ENCODE peak calls at places on chromosomes 5 and 9, in nine cellular contexts. F is astrocyte, E is BJ, X is H9, C is GM13976, A is K562, P is neural crest cell, S is GM23338, B is psoas muscle. M is an unnamed sample.

GRCh38 chr5:32329395-32329834 is 16.7 kb upstream of the MTMR12 start:
- DNase-seq in C (peak), A (peak), P (peak), X (peak), E (no peak), S (peak), F (peak), B (peak), M (peak)

GRCh38 chr5:138445547-138446271 is 6.9 kb downstream of the REEP2 start:
- DNase-seq in E (no peak), B (no peak), P (no peak), S (no peak), A (peak), C (no peak), X (no peak), F (no peak), M (no peak)

GRCh38 chr5:1734908-1735289 is 64.7 kb downstream of the MRPL36 start:
- DNase-seq in P (no peak), A (no peak), B (no peak), X (peak), E (no peak), S (no peak), C (no peak), F (no peak), M (no peak)

GRCh38 chr5:139294372-139295165 is 1.0 kb downstream of the MATR3 start:
- DNase-seq in S (peak), F (peak), X (no peak), P (peak), A (peak), E (no peak), B (peak), C (peak), M (peak)

GRCh38 chr5:74441616-74442015 is 198.9 kb downstream of the ENC1 start:
- DNase-seq in X (no peak), S (no peak), A (no peak), F (no peak), P (no peak), C (no peak), E (no peak), B (no peak), M (no peak)

GRCh38 chr5:72246954-72247442 is 73.0 kb downstream of the MRPS27 start:
- DNase-seq in A (no peak), S (no peak), F (peak), X (no peak), E (no peak), B (no peak), P (no peak), C (no peak), M (no peak)

GRCh38 chr5:16759147-16759800 is 142.5 kb upstream of the RETREG1 start:
- DNase-seq in A (no peak), C (no peak), F (no peak), P (no peak), S (no peak), X (no peak), E (no peak), B (no peak), M (no peak)

GRCh38 chr9:109815366-109815947 is 35.5 kb downstream of the PALM2AKAP2 start:
- DNase-seq in E (no peak), F (peak), X (no peak), S (no peak), C (no peak), B (no peak), A (no peak), P (no peak), M (no peak)

GRCh38 chr5:174145821-174146220 is 100.3 kb downstream of the NSG2 start:
- DNase-seq in P (peak), A (peak), B (no peak), S (peak), E (no peak), C (no peak), F (peak), X (peak), M (no peak)

GRCh38 chr5:151141535-151141934 is 16.0 kb downstream of the ANXA6 start:
- DNase-seq in S (peak), C (peak), B (peak), F (no peak), X (peak), P (no peak), E (no peak), A (no peak), M (no peak)

GRCh38 chr5:21613971-21614488 is 1239.1 kb downstream of the CDH12 start:
- DNase-seq in P (no peak), S (peak), X (peak), C (no peak), B (no peak), F (no peak), A (no peak), E (no peak), M (no peak)

GRCh38 chr9:97307500-97308163 is at the start of gene CCDC180:
- DNase-seq in S (peak), B (peak), E (no peak), X (no peak), P (no peak), A (no peak), C (no peak), F (no peak), M (no peak)

GRCh38 chr5:78360674-78361225 is 333 bp downstream of the SCAMP1 start:
- DNase-seq in E (no peak), C (peak), S (no peak), A (peak), B (peak), P (peak), X (peak), F (no peak), M (peak)

GRCh38 chr5:40832345-40832744 is 2.7 kb downstream of the RPL37 start:
- DNase-seq in B (no peak), F (no peak), X (no peak), A (no peak), E (no peak), C (no peak), P (no peak), S (no peak), M (no peak)

GRCh38 chr5:154479160-154479943 is 1.3 kb upstream of the HAND1 start:
- DNase-seq in A (no peak), S (peak), E (no peak), P (no peak), B (peak), F (no peak), X (peak), C (no peak), M (no peak)

GRCh38 chr5:108655750-108656450 is 91.8 kb upstream of the FER start:
- DNase-seq in E (peak), A (no peak), F (peak), S (no peak), B (no peak), P (no peak), C (no peak), X (no peak), M (no peak)

GRCh38 chr9:3246231-3246630 is 279.6 kb downstream of the RFX3 start:
- DNase-seq in S (no peak), F (no peak), X (no peak), P (no peak), B (no peak), A (no peak), E (no peak), C (no peak), M (no peak)

GRCh38 chr9:82412586-82412985 is 424.0 kb downstream of the SPATA31D1 start:
- DNase-seq in A (no peak), S (no peak), X (no peak), B (no peak), F (no peak), E (no peak), C (no peak), P (no peak), M (no peak)

GRCh38 chr5:10914741-10915480 is 153.9 kb upstream of the DAP start:
- DNase-seq in A (no peak), F (peak), S (no peak), C (no peak), P (no peak), B (no peak), E (peak), X (no peak), M (no peak)

GRCh38 chr5:159385994-159386711 is 55.9 kb upstream of the IL12B start:
- DNase-seq in A (no peak), E (no peak), P (no peak), F (no peak), B (no peak), X (no peak), S (no peak), C (no peak), M (no peak)

GRCh38 chr5:19903611-19904010 is 84.4 kb downstream of the CDH18 start:
- DNase-seq in E (no peak), P (no peak), C (no peak), A (no peak), B (no peak), S (no peak), X (no peak), F (no peak), M (no peak)

GRCh38 chr5:56313004-56313531 is 79.9 kb upstream of the ANKRD55 start:
- DNase-seq in F (no peak), E (no peak), P (no peak), B (no peak), C (no peak), X (no peak), S (no peak), A (no peak), M (no peak)

GRCh38 chr5:157267766-157268480 is 2.0 kb downstream of the CYFIP2 start:
- DNase-seq in C (no peak), P (no peak), X (no peak), S (no peak), B (peak), F (no peak), A (no peak), E (no peak), M (no peak)

GRCh38 chr9:103734471-103734870 is 359.6 kb upstream of the SMC2 start:
- DNase-seq in A (no peak), E (no peak), B (no peak), F (no peak), P (no peak), S (no peak), X (no peak), C (no peak), M (no peak)

GRCh38 chr5:96968614-96969013 is 32.7 kb downstream of the LNPEP start:
- DNase-seq in C (no peak), X (no peak), E (no peak), A (no peak), P (no peak), F (no peak), B (no peak), S (no peak), M (no peak)

GRCh38 chr9:19720374-19720773 is 68.5 kb downstream of the SLC24A2 start:
- DNase-seq in A (peak), E (no peak), S (peak), X (no peak), B (no peak), P (peak), C (no peak), F (peak), M (peak)

GRCh38 chr9:3528466-3528865 is 2.7 kb upstream of the RFX3 start:
- DNase-seq in X (no peak), E (no peak), F (no peak), C (peak), A (peak), B (no peak), P (no peak), S (no peak), M (no peak)

GRCh38 chr9:82488319-82488701 is 499.7 kb downstream of the SPATA31D1 start:
- DNase-seq in E (no peak), B (no peak), F (no peak), X (no peak), A (no peak), P (no peak), C (no peak), S (no peak), M (no peak)

GRCh38 chr5:126917918-126918623 is 112.3 kb downstream of the MARCHF3 start:
- DNase-seq in E (no peak), P (no peak), F (peak), B (peak), X (peak), A (peak), S (peak), C (no peak), M (no peak)

GRCh38 chr5:115124741-115125140 is 45.0 kb downstream of the TRIM36 start:
- DNase-seq in S (no peak), X (no peak), F (no peak), B (no peak), C (no peak), A (no peak), E (no peak), P (no peak), M (no peak)

GRCh38 chr9:110050925-110051355 is 157.0 kb downstream of the C9orf152 start:
- DNase-seq in A (no peak), E (peak), P (no peak), X (no peak), F (peak), C (peak), S (no peak), B (no peak), M (no peak)

GRCh38 chr5:140575309-140575708 is 10.7 kb downstream of the SLC35A4 start:
- DNase-seq in F (no peak), B (peak), P (no peak), E (no peak), S (peak), X (peak), A (peak), C (no peak), M (peak)

GRCh38 chr9:1276474-1276873 is 226.3 kb downstream of the DMRT2 start:
- DNase-seq in X (no peak), E (no peak), F (no peak), B (no peak), P (no peak), A (no peak), S (no peak), C (no peak), M (no peak)

GRCh38 chr5:96402500-96402899 is 30.5 kb downstream of the PCSK1 start:
- DNase-seq in F (no peak), X (no peak), C (no peak), E (no peak), S (no peak), A (no peak), P (no peak), B (no peak), M (no peak)

GRCh38 chr5:134552301-134552700 is 26.8 kb downstream of the JADE2 start:
- DNase-seq in X (no peak), F (peak), S (no peak), C (no peak), P (no peak), A (no peak), E (peak), B (no peak), M (no peak)

GRCh38 chr9:3180696-3181048 is 336.8 kb upstream of the PUM3 start:
- DNase-seq in E (no peak), P (no peak), B (no peak), S (peak), A (no peak), C (no peak), F (no peak), X (no peak), M (no peak)

GRCh38 chr5:36242534-36243144 is 914 bp upstream of the NADK2 start:
- DNase-seq in C (no peak), E (no peak), P (no peak), A (no peak), S (peak), X (no peak), B (no peak), F (no peak), M (peak)

GRCh38 chr5:135025730-135026644 is 8.0 kb downstream of the PITX1 start:
- DNase-seq in E (no peak), B (peak), A (peak), F (no peak), C (no peak), S (no peak), P (no peak), X (no peak), M (no peak)

GRCh38 chr9:133113163-133113927 is 7.7 kb downstream of the RALGDS start:
- DNase-seq in A (no peak), F (peak), E (no peak), C (no peak), P (no peak), B (peak), X (no peak), S (no peak), M (no peak)

GRCh38 chr9:136228107-136228875 is 17.3 kb downstream of the QSOX2 start:
- DNase-seq in C (no peak), E (no peak), X (no peak), S (no peak), P (no peak), F (peak), A (peak), B (no peak), M (no peak)

GRCh38 chr9:136231478-136232297 is 13.9 kb downstream of the QSOX2 start:
- DNase-seq in F (no peak), A (peak), X (no peak), P (no peak), C (no peak), B (no peak), E (no peak), S (no peak), M (no peak)

GRCh38 chr9:136230773-136231172 is 14.8 kb downstream of the QSOX2 start:
- DNase-seq in P (no peak), S (no peak), C (no peak), F (no peak), E (no peak), A (no peak), B (no peak), X (no peak), M (no peak)

GRCh38 chr9:136230365-136230764 is 15.2 kb downstream of the QSOX2 start:
- DNase-seq in A (peak), F (no peak), C (no peak), X (no peak), P (no peak), B (no peak), S (no peak), E (no peak), M (no peak)

GRCh38 chr9:136229096-136230065 is 16.2 kb downstream of the QSOX2 start:
- DNase-seq in E (no peak), A (no peak), X (no peak), F (peak), C (no peak), B (no peak), P (no peak), S (no peak), M (no peak)
- TF ChIP-seq CTCF in E (no peak), A (no peak), X (no peak), F (no peak), C (no peak), B (no peak), P (no peak), S (no peak), M (no peak)

DNA sequence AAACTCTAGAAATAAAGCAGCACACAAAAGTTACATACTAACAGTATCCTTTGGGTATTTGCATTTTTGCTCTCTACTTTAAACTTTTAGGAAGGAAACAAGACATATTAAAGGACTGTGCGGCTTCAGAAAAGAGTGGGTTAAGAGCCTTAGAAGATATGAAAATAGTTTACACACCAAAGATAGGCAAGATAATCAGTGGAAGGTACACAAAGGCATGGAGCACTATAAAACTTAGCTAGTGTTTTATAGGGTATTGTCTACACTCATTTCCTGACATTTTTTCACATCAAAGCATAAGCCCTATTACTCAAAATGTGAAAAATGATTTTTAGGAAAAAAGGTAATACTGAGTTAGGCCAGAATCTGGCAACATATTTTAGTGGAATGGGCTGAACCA is 43.7 kb upstream of the APBA1 start:
- DNase-seq in B (no peak), A (no peak), F (no peak), P (no peak), E (no peak), C (no peak), S (no peak), X (no peak), M (no peak)
- TF ChIP-seq CTCF in B (no peak), A (no peak), F (no peak), P (no peak), E (no peak), C (no peak), S (no peak), X (no peak), M (no peak)

GRCh38 chr5:77064040-77064439 is 23.0 kb downstream of the ZBED3 start:
- DNase-seq in B (no peak), X (no peak), F (no peak), S (no peak), P (no peak), A (no peak), E (no peak), C (no peak), M (no peak)
- TF ChIP-seq CTCF in B (no peak), X (no peak), F (no peak), S (peak), P (no peak), A (no peak), E (no peak), C (no peak), M (no peak)

GRCh38 chr5:142911170-142911569 is 141.0 kb downstream of the ARHGAP26 start:
- DNase-seq in P (no peak), C (no peak), E (no peak), B (no peak), X (no peak), F (no peak), A (no peak), S (no peak), M (no peak)

GRCh38 chr5:142915840-142916424 is 145.8 kb downstream of the ARHGAP26 start:
- DNase-seq in B (no peak), S (peak), C (peak), E (no peak), P (peak), X (peak), A (peak), F (no peak), M (peak)

GRCh38 chr5:142915038-142915437 is 144.9 kb downstream of the ARHGAP26 start:
- DNase-seq in A (no peak), B (no peak), P (no peak), S (no peak), F (no peak), C (no peak), X (no peak), E (no peak), M (no peak)

GRCh38 chr5:142911775-142912174 is 141.6 kb downstream of the ARHGAP26 start:
- DNase-seq in P (no peak), B (no peak), S (no peak), F (no peak), E (no peak), X (no peak), C (no peak), A (no peak), M (no peak)

GRCh38 chr5:142913728-142914338 is 143.7 kb downstream of the ARHGAP26 start:
- DNase-seq in B (no peak), P (no peak), A (no peak), C (no peak), X (no peak), F (no peak), S (no peak), E (no peak), M (no peak)
- TF ChIP-seq CTCF in B (no peak), P (no peak), A (no peak), C (no peak), X (peak), F (no peak), S (peak), E (peak), M (no peak)

GRCh38 chr5:123097871-123098735 is 9.1 kb downstream of the PRDM6 start:
- DNase-seq in X (no peak), S (peak), B (peak), P (no peak), C (no peak), A (no peak), F (no peak), E (no peak), M (no peak)

GRCh38 chr5:123098767-123099513 is 9.9 kb downstream of the PRDM6 start:
- DNase-seq in A (no peak), S (peak), X (no peak), B (peak), P (no peak), E (no peak), F (no peak), C (no peak), M (no peak)

GRCh38 chr5:123097483-123097870 is 8.4 kb downstream of the PRDM6 start:
- DNase-seq in F (no peak), C (no peak), B (no peak), X (no peak), S (no peak), P (no peak), E (no peak), A (no peak), M (no peak)

GRCh38 chr5:123095694-123096120 is 6.7 kb downstream of the PRDM6 start:
- DNase-seq in S (no peak), E (no peak), X (no peak), A (no peak), B (no peak), P (no peak), F (no peak), C (no peak), M (no peak)

DNA sequence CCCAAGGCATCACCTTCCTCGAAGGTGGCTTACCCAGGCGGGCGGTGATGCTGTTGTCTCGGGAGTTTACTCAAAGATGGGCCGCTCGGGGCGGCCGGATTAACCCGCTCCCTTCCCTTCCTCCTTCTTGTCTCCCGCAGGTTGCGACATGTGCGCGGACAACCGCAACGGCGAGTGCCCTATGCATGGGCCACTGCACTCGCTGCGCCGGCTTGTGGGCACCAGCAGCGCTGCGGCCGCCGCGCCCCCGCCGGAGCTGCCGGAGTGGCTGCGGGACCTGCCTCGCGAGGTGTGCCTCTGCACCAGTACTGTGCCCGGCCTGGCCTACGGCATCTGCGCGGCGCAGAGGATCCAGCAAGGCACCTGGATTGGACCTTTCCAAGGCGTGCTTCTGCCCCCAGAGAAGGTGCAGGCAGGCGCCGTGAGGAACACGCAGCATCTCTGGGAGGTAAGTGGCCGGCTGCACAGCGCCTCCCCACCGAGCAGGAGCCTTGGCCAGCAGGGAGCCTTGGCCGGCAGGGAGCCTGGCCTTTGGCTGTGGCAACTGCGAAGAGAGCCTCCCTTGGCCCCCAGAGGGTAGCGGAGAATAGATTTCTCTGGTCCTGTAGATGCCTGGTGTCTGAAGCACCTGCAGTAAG is 10.6 kb downstream of the PRDM6 start:
- DNase-seq in C (peak), P (peak), F (no peak), B (peak), S (peak), X (peak), E (no peak), A (no peak), M (peak)
- TF ChIP-seq CTCF in C (no peak), P (peak), F (no peak), B (no peak), S (peak), X (peak), E (no peak), A (no peak), M (no peak)

M was measured in endothelial cell.